ENCODE peak calls at places on chromosomes 6 and 20, in ten cellular contexts. L is amniotic epithelial cell; Z is HT1080; W is GM06990; K is PC-9; V is central memory CD4-positive, alpha-beta T cell; T is T47D; G is T-helper 9 cell; S is activated naive CD8-positive, alpha-beta T cell treated with anti-CD3 and anti-CD28 coated beads, Interleukin-2, amount 50 U/mL, for 16 hours; A is NCI-H2171. Y is an unnamed sample.
A peak's percentile ranks its signal among the peaks of the same experiment; 100 is the strongest.

GRCh38 chr6:121881974-121882667 is 446.7 kb downstream of the GJA1 start:
- DNase-seq in L (peak; percentile 87), Z (peak; percentile 80), W (no peak), K (no peak), V (no peak), T (no peak), G (no peak), S (no peak), A (no peak), Y (no peak)

GRCh38 chr6:48061630-48062029 is 49.4 kb downstream of the PTCHD4 start:
- DNase-seq in L (peak; percentile 72), Z (peak; percentile 49), W (no peak), K (no peak), V (no peak), T (no peak), G (no peak), S (no peak), A (no peak), Y (no peak)

GRCh38 chr20:5890773-5891441 is 59.4 kb downstream of the TRMT6 start:
- DNase-seq in L (no peak), Z (no peak), W (no peak), K (peak; percentile 48), V (no peak), T (no peak), G (no peak), S (no peak), A (no peak), Y (no peak)

GRCh38 chr6:169076240-169076639 is 177.4 kb downstream of the THBS2 start:
- DNase-seq in L (no peak), Z (no peak), W (no peak), K (no peak), V (no peak), T (no peak), G (no peak), S (no peak), A (no peak), Y (no peak)

GRCh38 chr6:5827061-5828037 is 179.4 kb downstream of the NRN1 start:
- DNase-seq in L (no peak), Z (no peak), W (no peak), K (no peak), V (no peak), T (no peak), G (no peak), S (no peak), A (no peak), Y (no peak)

GRCh38 chr20:17648782-17649730 is 33.0 kb downstream of the RRBP1 start:
- DNase-seq in L (no peak), Z (no peak), W (no peak), K (no peak), V (no peak), T (peak; percentile 55), G (no peak), S (no peak), A (no peak), Y (no peak)

GRCh38 chr20:6769953-6770831 is 2.7 kb downstream of the BMP2 start:
- DNase-seq in L (peak; percentile 46), Z (no peak), W (peak; percentile 3), K (no peak), V (no peak), T (no peak), G (no peak), S (no peak), A (no peak), Y (peak; percentile 5)

GRCh38 chr6:138307816-138308727 is 69.6 kb upstream of the SMIM28 start:
- DNase-seq in L (peak; percentile 27), Z (no peak), W (no peak), K (no peak), V (no peak), T (no peak), G (no peak), S (no peak), A (no peak), Y (peak; percentile 30)

GRCh38 chr6:151485616-151486015 is 8.2 kb upstream of the CCDC170 start:
- DNase-seq in L (no peak), Z (no peak), W (no peak), K (no peak), V (no peak), T (no peak), G (no peak), S (no peak), A (no peak), Y (no peak)

GRCh38 chr6:132790450-132790849 is 8.0 kb downstream of the SLC18B1 start:
- DNase-seq in L (no peak), Z (no peak), W (no peak), K (no peak), V (no peak), T (no peak), G (no peak), S (no peak), A (no peak), Y (no peak)

GRCh38 chr6:13248549-13248948 is 79.8 kb downstream of the TBC1D7 start:
- DNase-seq in L (no peak), Z (no peak), W (no peak), K (no peak), V (no peak), T (no peak), G (no peak), S (no peak), A (peak; percentile 14), Y (no peak)

GRCh38 chr20:61923371-61924166 is 142.1 kb downstream of the TAF4 start:
- DNase-seq in L (no peak), Z (no peak), W (no peak), K (no peak), V (no peak), T (no peak), G (no peak), S (no peak), A (no peak), Y (no peak)

GRCh38 chr20:3768342-3769130 is 983 bp upstream of the ADISSP start:
- DNase-seq in L (peak; percentile 83), Z (peak; percentile 85), W (peak; percentile 83), K (peak; percentile 73), V (peak; percentile 89), T (no peak), G (peak; percentile 86), S (peak; percentile 58), A (peak; percentile 94), Y (peak; percentile 80)

GRCh38 chr6:105107207-105107606 is 72.6 kb downstream of the POPDC3 start:
- DNase-seq in L (no peak), Z (no peak), W (no peak), K (peak; percentile 2), V (no peak), T (no peak), G (no peak), S (no peak), A (no peak), Y (no peak)

GRCh38 chr6:133646021-133646682 is 242.8 kb upstream of the TCF21 start:
- DNase-seq in L (peak; percentile 34), Z (peak; percentile 74), W (no peak), K (no peak), V (no peak), T (no peak), G (no peak), S (no peak), A (no peak), Y (no peak)

GRCh38 chr6:8875986-8876385 is 440.6 kb upstream of the SLC35B3 start:
- DNase-seq in L (no peak), Z (no peak), W (no peak), K (no peak), V (no peak), T (no peak), G (no peak), S (no peak), A (no peak), Y (no peak)

GRCh38 chr6:38755207-38755606 is 40.1 kb downstream of the DNAH8 start:
- DNase-seq in L (no peak), Z (no peak), W (no peak), K (peak; percentile 98), V (no peak), T (peak; percentile 11), G (no peak), S (no peak), A (no peak), Y (no peak)

GRCh38 chr6:28281288-28282064 is at the start of gene PGBD1:
- DNase-seq in L (peak; percentile 63), Z (peak; percentile 74), W (peak; percentile 77), K (peak; percentile 45), V (peak; percentile 8), T (no peak), G (peak; percentile 19), S (peak; percentile 7), A (peak; percentile 80), Y (peak; percentile 37)

GRCh38 chr6:25202505-25202904 is 76.7 kb upstream of the CARMIL1 start:
- DNase-seq in L (peak; percentile 76), Z (no peak), W (no peak), K (no peak), V (no peak), T (no peak), G (no peak), S (no peak), A (no peak), Y (no peak)

Y was measured in head of caudate nucleus.